ENCODE peak calls at places on chromosomes 3 and 15, in six cellular contexts. One of them, this sample, is unnamed.

GRCh38 chr3:139095803-139096466 is 51.2 kb upstream of the PRR23C start:
- DNase-seq in cardiac muscle cell: no peak
- DNase-seq in SJSA1: no peak
- DNase-seq in endodermal cell: no peak
- DNase-seq in neuronal stem cell: no peak
- DNase-seq in CD8-positive, alpha-beta T cell: no peak
- DNase-seq in this sample: no peak

GRCh38 chr3:43319794-43320193 is 33.5 kb downstream of the SNRK start:
- DNase-seq in cardiac muscle cell: no peak
- DNase-seq in SJSA1: no peak
- DNase-seq in endodermal cell: no peak
- DNase-seq in neuronal stem cell: no peak
- DNase-seq in CD8-positive, alpha-beta T cell: no peak
- DNase-seq in this sample: no peak

GRCh38 chr3:90062018-90062417 is 954.6 kb downstream of the EPHA3 start:
- DNase-seq in cardiac muscle cell: no peak
- DNase-seq in SJSA1: no peak
- DNase-seq in endodermal cell: no peak
- DNase-seq in neuronal stem cell: no peak
- DNase-seq in CD8-positive, alpha-beta T cell: no peak
- DNase-seq in this sample: no peak

GRCh38 chr3:8239718-8240698 is 261.6 kb upstream of the LMCD1 start:
- DNase-seq in cardiac muscle cell: peak
- DNase-seq in SJSA1: no peak
- DNase-seq in endodermal cell: peak
- DNase-seq in neuronal stem cell: peak
- DNase-seq in CD8-positive, alpha-beta T cell: no peak
- DNase-seq in this sample: no peak

GRCh38 chr15:99963976-99964375 is 230.7 kb upstream of the LYSMD4 start:
- DNase-seq in cardiac muscle cell: no peak
- DNase-seq in SJSA1: peak
- DNase-seq in endodermal cell: no peak
- DNase-seq in neuronal stem cell: no peak
- DNase-seq in CD8-positive, alpha-beta T cell: no peak
- DNase-seq in this sample: no peak

GRCh38 chr3:150216041-150216811 is 191.9 kb upstream of the TSC22D2 start:
- DNase-seq in cardiac muscle cell: peak
- DNase-seq in SJSA1: no peak
- DNase-seq in endodermal cell: no peak
- DNase-seq in neuronal stem cell: no peak
- DNase-seq in CD8-positive, alpha-beta T cell: no peak
- DNase-seq in this sample: peak

GRCh38 chr15:59998256-59999063 is 5.7 kb upstream of the FOXB1 start:
- DNase-seq in cardiac muscle cell: no peak
- DNase-seq in SJSA1: no peak
- DNase-seq in endodermal cell: peak
- DNase-seq in neuronal stem cell: peak
- DNase-seq in CD8-positive, alpha-beta T cell: no peak
- DNase-seq in this sample: no peak

GRCh38 chr3:165359005-165359404 is 162.8 kb upstream of the SLITRK3 start:
- DNase-seq in cardiac muscle cell: no peak
- DNase-seq in SJSA1: no peak
- DNase-seq in endodermal cell: no peak
- DNase-seq in neuronal stem cell: no peak
- DNase-seq in CD8-positive, alpha-beta T cell: no peak
- DNase-seq in this sample: no peak

DNA sequence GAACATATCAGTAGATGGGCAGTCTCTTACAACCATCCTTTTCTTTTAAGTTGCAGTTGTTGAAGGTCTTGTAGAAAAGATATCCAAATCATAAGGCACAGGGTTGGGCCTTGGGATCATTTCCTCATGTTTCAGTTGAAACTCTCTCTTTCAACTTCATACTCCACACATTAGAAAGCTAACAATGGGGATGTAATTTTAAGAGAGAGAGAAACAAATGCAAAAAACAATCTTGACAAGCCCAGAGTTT is 747.9 kb downstream of the ROBO1 start:
- DNase-seq in cardiac muscle cell: no peak
- DNase-seq in SJSA1: no peak
- DNase-seq in endodermal cell: no peak
- DNase-seq in neuronal stem cell: no peak
- DNase-seq in CD8-positive, alpha-beta T cell: no peak
- DNase-seq in this sample: no peak
- H3K27ac ChIP-seq in cardiac muscle cell: no peak
- H3K27ac ChIP-seq in SJSA1: no peak
- H3K27ac ChIP-seq in endodermal cell: peak
- H3K27ac ChIP-seq in neuronal stem cell: peak
- H3K27ac ChIP-seq in CD8-positive, alpha-beta T cell: no peak
- H3K27ac ChIP-seq in this sample: peak

DNA sequence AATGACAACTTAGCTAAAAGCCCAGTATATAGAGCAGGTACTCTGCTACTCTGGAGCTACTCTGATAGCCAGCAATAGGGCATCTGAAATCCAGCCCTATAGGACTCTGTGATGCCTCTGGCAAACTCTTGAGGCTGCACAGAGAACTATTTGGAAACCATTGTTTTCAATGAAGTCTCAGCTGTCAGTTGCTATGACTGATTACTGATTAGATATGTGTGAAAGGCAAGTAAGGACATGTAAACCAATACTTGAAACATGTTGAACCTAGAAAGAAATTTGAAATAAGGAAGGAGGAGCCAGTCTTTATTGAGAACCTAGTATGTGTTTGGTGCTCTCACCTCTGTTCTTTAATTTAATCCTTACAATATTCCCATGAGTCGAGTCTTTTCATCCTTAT is 40.2 kb upstream of the CRTC3 start:
- DNase-seq in cardiac muscle cell: no peak
- DNase-seq in SJSA1: no peak
- DNase-seq in endodermal cell: no peak
- DNase-seq in neuronal stem cell: no peak
- DNase-seq in CD8-positive, alpha-beta T cell: no peak
- DNase-seq in this sample: no peak
- H3K27ac ChIP-seq in cardiac muscle cell: no peak
- H3K27ac ChIP-seq in SJSA1: no peak
- H3K27ac ChIP-seq in endodermal cell: no peak
- H3K27ac ChIP-seq in neuronal stem cell: no peak
- H3K27ac ChIP-seq in CD8-positive, alpha-beta T cell: no peak
- H3K27ac ChIP-seq in this sample: no peak

DNA sequence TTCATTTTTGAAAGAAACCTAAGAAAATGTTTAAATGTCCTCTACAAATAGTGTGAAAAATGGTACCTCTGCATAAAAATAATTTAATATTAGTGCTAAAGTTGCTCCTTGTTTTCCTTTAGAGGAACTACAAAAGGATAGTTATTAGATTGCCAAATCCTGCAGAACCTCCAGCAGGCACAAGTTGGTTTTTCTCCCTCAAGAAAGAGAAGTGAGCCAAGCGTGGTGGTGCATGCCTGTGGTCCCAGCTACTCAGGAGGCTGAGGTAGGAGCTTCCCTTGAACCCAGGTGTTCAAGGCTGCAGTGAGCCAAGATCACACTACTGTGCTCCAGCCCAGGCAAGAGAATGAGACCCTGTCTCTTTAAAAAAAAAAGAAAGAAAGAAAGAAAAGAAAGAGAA is 85.1 kb upstream of the TSEN2 start:
- DNase-seq in cardiac muscle cell: no peak
- DNase-seq in SJSA1: no peak
- DNase-seq in endodermal cell: no peak
- DNase-seq in neuronal stem cell: no peak
- DNase-seq in CD8-positive, alpha-beta T cell: no peak
- DNase-seq in this sample: no peak
- H3K27ac ChIP-seq in cardiac muscle cell: no peak
- H3K27ac ChIP-seq in SJSA1: no peak
- H3K27ac ChIP-seq in endodermal cell: no peak
- H3K27ac ChIP-seq in neuronal stem cell: no peak
- H3K27ac ChIP-seq in CD8-positive, alpha-beta T cell: no peak
- H3K27ac ChIP-seq in this sample: no peak

GRCh38 chr15:48358229-48358641 is 27.0 kb downstream of the DUT start:
- DNase-seq in cardiac muscle cell: peak
- DNase-seq in SJSA1: no peak
- DNase-seq in endodermal cell: no peak
- DNase-seq in neuronal stem cell: peak
- DNase-seq in CD8-positive, alpha-beta T cell: no peak
- DNase-seq in this sample: no peak

GRCh38 chr15:48358681-48359152 is 27.5 kb downstream of the DUT start:
- DNase-seq in cardiac muscle cell: no peak
- DNase-seq in SJSA1: no peak
- DNase-seq in endodermal cell: no peak
- DNase-seq in neuronal stem cell: no peak
- DNase-seq in CD8-positive, alpha-beta T cell: no peak
- DNase-seq in this sample: no peak

GRCh38 chr15:48355377-48355776 is 24.1 kb downstream of the DUT start:
- DNase-seq in cardiac muscle cell: no peak
- DNase-seq in SJSA1: no peak
- DNase-seq in endodermal cell: no peak
- DNase-seq in neuronal stem cell: no peak
- DNase-seq in CD8-positive, alpha-beta T cell: no peak
- DNase-seq in this sample: no peak

GRCh38 chr15:48352474-48353072 is 21.3 kb downstream of the DUT start:
- DNase-seq in cardiac muscle cell: peak
- DNase-seq in SJSA1: peak
- DNase-seq in endodermal cell: peak
- DNase-seq in neuronal stem cell: peak
- DNase-seq in CD8-positive, alpha-beta T cell: peak
- DNase-seq in this sample: peak

DNA sequence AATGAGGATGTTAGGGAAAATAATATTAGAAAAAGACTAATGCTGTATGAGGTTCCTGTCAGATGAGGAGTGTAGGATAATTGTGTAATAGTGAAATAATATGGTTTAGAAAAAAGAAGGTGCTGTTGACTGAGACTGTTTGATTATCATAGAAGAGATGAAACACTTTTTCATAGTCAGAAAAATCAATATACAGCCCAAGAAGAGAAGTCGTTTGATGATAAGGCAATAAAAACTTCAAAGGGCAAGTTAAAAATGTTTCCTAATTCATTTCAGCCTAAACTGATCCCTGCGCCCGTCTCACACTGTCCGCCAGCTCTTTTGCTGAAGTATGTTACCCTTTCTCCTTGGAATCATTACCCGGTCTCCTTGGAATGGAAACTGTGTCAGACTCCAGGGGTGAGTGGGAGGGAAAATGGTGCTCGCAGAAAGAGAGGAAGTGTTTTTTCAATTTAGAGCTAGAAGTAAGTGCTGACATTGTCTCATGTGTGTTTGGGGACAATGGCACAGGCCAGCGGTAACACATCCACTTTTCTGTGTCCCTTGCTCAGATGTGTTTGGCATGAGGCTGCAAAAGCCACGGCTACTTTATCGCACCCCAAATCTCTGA is 23.6 kb downstream of the DUT start:
- DNase-seq in cardiac muscle cell: no peak
- DNase-seq in SJSA1: no peak
- DNase-seq in endodermal cell: no peak
- DNase-seq in neuronal stem cell: no peak
- DNase-seq in CD8-positive, alpha-beta T cell: no peak
- DNase-seq in this sample: no peak
- H3K27ac ChIP-seq in cardiac muscle cell: no peak
- H3K27ac ChIP-seq in SJSA1: no peak
- H3K27ac ChIP-seq in endodermal cell: no peak
- H3K27ac ChIP-seq in neuronal stem cell: no peak
- H3K27ac ChIP-seq in CD8-positive, alpha-beta T cell: no peak
- H3K27ac ChIP-seq in this sample: peak

DNA sequence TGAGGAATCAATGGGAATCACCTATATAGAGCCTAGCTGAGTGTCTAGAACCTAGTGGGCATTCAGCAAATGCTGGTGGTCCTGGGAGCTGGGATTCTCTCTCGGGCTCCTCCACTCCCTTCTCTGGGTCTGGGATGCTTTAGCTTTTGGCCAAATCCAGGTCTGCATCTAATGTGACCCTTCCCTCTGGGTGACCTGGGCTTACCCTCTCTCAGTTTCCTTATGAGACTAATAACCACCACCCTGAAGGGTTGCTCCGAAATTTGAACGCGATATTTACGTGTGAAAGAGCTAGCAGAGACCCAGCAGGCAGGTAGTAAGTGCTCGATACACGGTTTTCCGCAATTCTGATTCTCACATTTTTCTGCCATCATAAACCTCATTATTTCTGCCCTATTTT is 44.4 kb downstream of the PCSK6 start:
- DNase-seq in cardiac muscle cell: no peak
- DNase-seq in SJSA1: no peak
- DNase-seq in endodermal cell: no peak
- DNase-seq in neuronal stem cell: no peak
- DNase-seq in CD8-positive, alpha-beta T cell: no peak
- DNase-seq in this sample: no peak
- H3K27ac ChIP-seq in cardiac muscle cell: no peak
- H3K27ac ChIP-seq in SJSA1: no peak
- H3K27ac ChIP-seq in endodermal cell: no peak
- H3K27ac ChIP-seq in neuronal stem cell: no peak
- H3K27ac ChIP-seq in CD8-positive, alpha-beta T cell: no peak
- H3K27ac ChIP-seq in this sample: no peak

DNA sequence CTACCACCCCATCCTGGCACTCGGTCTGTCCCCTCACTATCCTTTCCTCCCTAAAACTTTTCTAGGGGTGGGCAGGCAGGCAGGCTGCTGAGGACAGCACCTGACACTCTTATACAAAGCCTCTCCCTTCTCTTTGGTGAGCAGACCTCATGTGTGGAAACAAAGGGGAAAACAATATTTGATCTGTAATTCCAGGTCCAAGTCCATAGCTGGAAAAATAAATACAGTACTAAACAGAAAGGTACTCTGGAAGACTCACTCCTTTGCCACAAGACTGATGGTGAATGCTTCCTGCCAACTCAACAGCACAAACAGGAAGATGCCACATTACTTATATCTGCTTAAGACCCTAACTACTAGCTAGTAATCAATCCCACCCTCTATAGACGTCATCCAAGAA is 44.0 kb upstream of the CSPG5 start:
- DNase-seq in cardiac muscle cell: no peak
- DNase-seq in SJSA1: no peak
- DNase-seq in endodermal cell: no peak
- DNase-seq in neuronal stem cell: no peak
- DNase-seq in CD8-positive, alpha-beta T cell: no peak
- DNase-seq in this sample: no peak
- H3K27ac ChIP-seq in cardiac muscle cell: peak
- H3K27ac ChIP-seq in SJSA1: no peak
- H3K27ac ChIP-seq in endodermal cell: no peak
- H3K27ac ChIP-seq in neuronal stem cell: no peak
- H3K27ac ChIP-seq in CD8-positive, alpha-beta T cell: no peak
- H3K27ac ChIP-seq in this sample: no peak

GRCh38 chr3:146476094-146476740 is 6.9 kb upstream of the PLSCR2 start:
- DNase-seq in cardiac muscle cell: no peak
- DNase-seq in SJSA1: no peak
- DNase-seq in endodermal cell: no peak
- DNase-seq in neuronal stem cell: no peak
- DNase-seq in CD8-positive, alpha-beta T cell: no peak
- DNase-seq in this sample: no peak
- H3K27ac ChIP-seq in cardiac muscle cell: no peak
- H3K27ac ChIP-seq in SJSA1: no peak
- H3K27ac ChIP-seq in endodermal cell: no peak
- H3K27ac ChIP-seq in neuronal stem cell: no peak
- H3K27ac ChIP-seq in CD8-positive, alpha-beta T cell: no peak
- H3K27ac ChIP-seq in this sample: no peak

This sample was measured in ascending aorta.